ENCODE peak calls at places on chromosomes 16 and 17, in four cellular contexts. One of them, this sample, is unnamed.

GRCh38 chr16:73193464-73193863 is 145.5 kb upstream of the ZFHX3 start:
- DNase-seq in trophoblast cell: no peak
- DNase-seq in mesenchymal stem cell: no peak
- DNase-seq in H9: no peak
- DNase-seq in this sample: no peak

GRCh38 chr16:48559462-48560211 is 50.3 kb downstream of the N4BP1 start:
- DNase-seq in H9: peak
- DNase-seq in trophoblast cell: no peak
- DNase-seq in mesenchymal stem cell: no peak
- DNase-seq in this sample: no peak

GRCh38 chr16:24789881-24790280 is 55.9 kb upstream of the SLC5A11 start:
- DNase-seq in trophoblast cell: no peak
- DNase-seq in mesenchymal stem cell: no peak
- DNase-seq in H9: no peak
- DNase-seq in this sample: no peak

GRCh38 chr16:2598723-2599122 is 60.9 kb downstream of the PDPK1 start:
- DNase-seq in H9: no peak
- DNase-seq in mesenchymal stem cell: no peak
- DNase-seq in trophoblast cell: no peak
- DNase-seq in this sample: no peak

GRCh38 chr16:56363181-56363716 is 62.1 kb downstream of the AMFR start:
- DNase-seq in trophoblast cell: no peak
- DNase-seq in H9: no peak
- DNase-seq in mesenchymal stem cell: no peak
- DNase-seq in this sample: no peak

GRCh38 chr16:27642753-27643152 is 92.8 kb downstream of the KATNIP start:
- DNase-seq in H9: peak
- DNase-seq in mesenchymal stem cell: peak
- DNase-seq in trophoblast cell: peak
- DNase-seq in this sample: no peak

GRCh38 chr17:18246880-18247612 is 11.5 kb downstream of the FLII start:
- DNase-seq in trophoblast cell: peak
- DNase-seq in mesenchymal stem cell: peak
- DNase-seq in H9: peak
- DNase-seq in this sample: no peak

GRCh38 chr16:85462405-85463227 is 150.5 kb upstream of the GSE1 start:
- DNase-seq in mesenchymal stem cell: peak
- DNase-seq in H9: no peak
- DNase-seq in trophoblast cell: no peak
- DNase-seq in this sample: peak

GRCh38 chr16:645852-646678 is 3.1 kb upstream of the WDR90 start:
- DNase-seq in mesenchymal stem cell: no peak
- DNase-seq in H9: no peak
- DNase-seq in trophoblast cell: peak
- DNase-seq in this sample: no peak

GRCh38 chr17:38728290-38728831 is 1.8 kb upstream of the CISD3 start:
- DNase-seq in mesenchymal stem cell: no peak
- DNase-seq in trophoblast cell: no peak
- DNase-seq in H9: no peak
- DNase-seq in this sample: no peak

GRCh38 chr16:13036600-13036999 is 135.2 kb downstream of the SHISA9 start:
- DNase-seq in mesenchymal stem cell: peak
- DNase-seq in trophoblast cell: peak
- DNase-seq in H9: peak
- DNase-seq in this sample: peak

GRCh38 chr16:63983401-63983800 is 1138.5 kb downstream of the CDH11 start:
- DNase-seq in H9: no peak
- DNase-seq in mesenchymal stem cell: no peak
- DNase-seq in trophoblast cell: no peak
- DNase-seq in this sample: no peak

GRCh38 chr16:27980919-27981670 is 82.4 kb downstream of the GSG1L start:
- DNase-seq in trophoblast cell: no peak
- DNase-seq in H9: no peak
- DNase-seq in mesenchymal stem cell: no peak
- DNase-seq in this sample: no peak

GRCh38 chr16:86857807-86858206 is 279.5 kb downstream of the FOXL1 start:
- DNase-seq in H9: no peak
- DNase-seq in trophoblast cell: no peak
- DNase-seq in mesenchymal stem cell: no peak
- DNase-seq in this sample: no peak

GRCh38 chr17:13728751-13729150 is 127.0 kb upstream of the HS3ST3A1 start:
- DNase-seq in H9: no peak
- DNase-seq in mesenchymal stem cell: no peak
- DNase-seq in trophoblast cell: no peak
- DNase-seq in this sample: no peak

GRCh38 chr17:37791434-37791833 is 46.6 kb upstream of the HNF1B start:
- DNase-seq in H9: peak
- DNase-seq in trophoblast cell: no peak
- DNase-seq in mesenchymal stem cell: peak
- DNase-seq in this sample: no peak

GRCh38 chr16:53433509-53433908 is 762 bp upstream of the RBL2 start:
- DNase-seq in H9: no peak
- DNase-seq in trophoblast cell: peak
- DNase-seq in mesenchymal stem cell: no peak
- DNase-seq in this sample: no peak

GRCh38 chr17:77107506-77108433 is 33.0 kb upstream of the SEC14L1 start:
- DNase-seq in H9: no peak
- DNase-seq in trophoblast cell: no peak
- DNase-seq in mesenchymal stem cell: peak
- DNase-seq in this sample: no peak

GRCh38 chr17:62746941-62747340 is 61.2 kb downstream of the MARCHF10 start:
- DNase-seq in mesenchymal stem cell: no peak
- DNase-seq in trophoblast cell: no peak
- DNase-seq in H9: no peak
- DNase-seq in this sample: no peak

GRCh38 chr16:714558-715447 is at the start of gene METRN:
- DNase-seq in H9: peak
- DNase-seq in trophoblast cell: peak
- DNase-seq in mesenchymal stem cell: peak
- DNase-seq in this sample: peak

GRCh38 chr16:9124908-9125584 is 33.6 kb downstream of the HAPSTR1 start:
- DNase-seq in mesenchymal stem cell: no peak
- DNase-seq in H9: peak
- DNase-seq in trophoblast cell: no peak
- DNase-seq in this sample: no peak

GRCh38 chr17:3965123-3965800 is 1.0 kb upstream of the ATP2A3 start:
- DNase-seq in mesenchymal stem cell: peak
- DNase-seq in trophoblast cell: no peak
- DNase-seq in H9: peak
- DNase-seq in this sample: peak

GRCh38 chr17:67108411-67108810 is 64.1 kb downstream of the CACNG1 start:
- DNase-seq in trophoblast cell: no peak
- DNase-seq in mesenchymal stem cell: no peak
- DNase-seq in H9: no peak
- DNase-seq in this sample: no peak

GRCh38 chr16:74601131-74601871 is 5.6 kb downstream of the GLG1 start:
- DNase-seq in trophoblast cell: no peak
- DNase-seq in mesenchymal stem cell: no peak
- DNase-seq in H9: no peak
- DNase-seq in this sample: no peak

GRCh38 chr17:57048096-57048495 is 37.0 kb upstream of the AKAP1 start:
- DNase-seq in H9: no peak
- DNase-seq in trophoblast cell: no peak
- DNase-seq in mesenchymal stem cell: no peak
- DNase-seq in this sample: no peak

GRCh38 chr17:37305406-37305905 is 70.3 kb upstream of the C17orf78 start:
- DNase-seq in mesenchymal stem cell: no peak
- DNase-seq in trophoblast cell: no peak
- DNase-seq in H9: no peak
- DNase-seq in this sample: no peak

GRCh38 chr16:5056347-5056746 is 9.4 kb downstream of the C16orf89 start:
- DNase-seq in trophoblast cell: no peak
- DNase-seq in mesenchymal stem cell: peak
- DNase-seq in H9: peak
- DNase-seq in this sample: no peak

GRCh38 chr16:10080031-10080772 is 102.0 kb downstream of the GRIN2A start:
- DNase-seq in trophoblast cell: peak
- DNase-seq in mesenchymal stem cell: peak
- DNase-seq in H9: no peak
- DNase-seq in this sample: no peak

GRCh38 chr17:46035112-46035818 is 36.2 kb downstream of the STH start:
- DNase-seq in mesenchymal stem cell: peak
- DNase-seq in trophoblast cell: peak
- DNase-seq in H9: no peak
- DNase-seq in this sample: no peak
- H3K27ac ChIP-seq in mesenchymal stem cell: no peak
- H3K27ac ChIP-seq in trophoblast cell: no peak
- H3K27ac ChIP-seq in H9: no peak
- H3K27ac ChIP-seq in this sample: no peak

GRCh38 chr16:14500791-14501190 is 129.3 kb downstream of the PARN start:
- DNase-seq in H9: no peak
- DNase-seq in mesenchymal stem cell: no peak
- DNase-seq in trophoblast cell: no peak
- DNase-seq in this sample: no peak

GRCh38 chr16:14502932-14503741 is 126.9 kb downstream of the PARN start:
- DNase-seq in trophoblast cell: no peak
- DNase-seq in mesenchymal stem cell: peak
- DNase-seq in H9: no peak
- DNase-seq in this sample: no peak

GRCh38 chr16:14502256-14502875 is 127.7 kb downstream of the PARN start:
- DNase-seq in mesenchymal stem cell: no peak
- DNase-seq in trophoblast cell: no peak
- DNase-seq in H9: no peak
- DNase-seq in this sample: no peak

GRCh38 chr16:14499110-14499509 is 130.9 kb downstream of the PARN start:
- DNase-seq in H9: no peak
- DNase-seq in mesenchymal stem cell: no peak
- DNase-seq in trophoblast cell: no peak
- DNase-seq in this sample: no peak

GRCh38 chr16:14501331-14502255 is 128.5 kb downstream of the PARN start:
- DNase-seq in mesenchymal stem cell: peak
- DNase-seq in trophoblast cell: peak
- DNase-seq in H9: peak
- DNase-seq in this sample: no peak
- H3K14ac ChIP-seq in mesenchymal stem cell: peak
- H3K14ac ChIP-seq in trophoblast cell: no peak
- H3K14ac ChIP-seq in H9: no peak
- H3K14ac ChIP-seq in this sample: no peak

DNA sequence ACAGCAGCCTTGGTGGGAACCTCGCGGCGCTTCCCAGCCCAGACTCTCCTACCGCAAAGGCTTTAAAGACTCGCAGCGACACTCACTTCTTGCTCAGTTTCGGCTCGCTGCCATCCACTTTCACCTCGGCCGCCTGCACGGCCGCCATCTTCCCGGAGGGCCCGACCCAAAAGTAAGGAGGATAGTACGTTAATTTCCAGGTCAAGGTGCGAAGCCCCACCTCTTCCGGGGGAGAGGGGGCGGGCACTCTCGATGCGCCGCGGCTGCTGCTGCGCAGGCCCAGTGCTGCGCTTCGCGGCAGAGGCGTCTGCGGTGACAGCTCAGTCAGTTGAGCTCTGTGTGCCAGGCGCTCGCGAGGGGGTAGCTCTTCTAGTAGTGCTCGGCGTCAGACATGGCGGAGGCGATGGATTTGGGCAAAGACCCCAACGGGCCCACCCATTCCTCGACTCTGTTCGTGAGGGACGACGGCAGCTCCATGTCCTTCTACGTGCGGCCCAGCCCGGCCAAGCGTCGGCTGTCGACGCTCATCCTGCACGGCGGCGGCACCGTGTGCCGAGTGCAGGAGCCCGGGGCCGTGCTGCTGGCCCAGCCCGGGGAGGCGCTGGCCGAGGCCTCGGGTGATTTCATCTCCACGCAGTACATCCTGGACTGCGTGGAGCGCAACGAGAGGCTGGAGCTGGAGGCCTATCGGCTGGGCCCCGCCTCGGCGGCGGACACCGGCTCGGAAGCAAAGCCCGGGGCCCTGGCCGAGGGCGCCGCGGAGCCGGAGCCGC is at the start of the genes KARS1 and TERF2IP:
- DNase-seq in mesenchymal stem cell: peak
- DNase-seq in H9: peak
- DNase-seq in trophoblast cell: peak
- DNase-seq in this sample: peak
- H2BK5ac ChIP-seq in mesenchymal stem cell: peak
- H2BK5ac ChIP-seq in H9: peak
- H2BK5ac ChIP-seq in trophoblast cell: peak
- H2BK5ac ChIP-seq in this sample: peak

DNA sequence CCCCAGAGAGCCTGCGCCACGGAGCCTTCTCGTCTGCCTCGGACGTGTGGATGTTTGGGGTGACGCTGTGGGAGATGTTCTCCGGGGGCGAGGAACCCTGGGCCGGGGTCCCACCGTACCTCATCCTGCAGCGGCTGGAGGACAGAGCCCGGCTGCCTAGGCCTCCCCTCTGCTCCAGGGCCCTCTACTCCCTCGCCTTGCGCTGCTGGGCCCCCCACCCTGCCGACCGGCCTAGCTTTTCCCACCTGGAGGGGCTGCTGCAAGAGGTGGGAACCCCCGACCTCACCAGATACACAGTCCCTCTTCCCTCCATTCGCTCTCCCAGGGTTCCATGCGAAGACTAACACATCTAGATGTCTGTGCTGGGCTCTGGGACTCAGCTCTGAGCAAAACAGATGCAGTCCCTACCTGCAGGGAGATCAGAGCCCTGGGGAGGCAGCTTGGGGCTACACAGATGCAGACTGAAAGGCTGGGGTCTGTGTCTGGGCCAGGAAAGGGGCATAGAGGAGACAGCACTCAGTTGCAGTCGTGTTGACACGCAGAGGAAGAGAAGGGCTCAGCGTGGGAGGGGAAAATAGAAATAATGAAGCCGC is 3.7 kb downstream of the TNK1 start:
- DNase-seq in trophoblast cell: no peak
- DNase-seq in H9: no peak
- DNase-seq in mesenchymal stem cell: no peak
- DNase-seq in this sample: no peak
- H3K27ac ChIP-seq in trophoblast cell: no peak
- H3K27ac ChIP-seq in H9: no peak
- H3K27ac ChIP-seq in mesenchymal stem cell: no peak
- H3K27ac ChIP-seq in this sample: no peak

GRCh38 chr16:69187891-69188451 is 1.0 kb downstream of the SNTB2 start:
- DNase-seq in mesenchymal stem cell: peak
- DNase-seq in H9: no peak
- DNase-seq in trophoblast cell: peak
- DNase-seq in this sample: peak
- H3K14ac ChIP-seq in mesenchymal stem cell: no peak
- H3K14ac ChIP-seq in H9: peak
- H3K14ac ChIP-seq in trophoblast cell: peak
- H3K14ac ChIP-seq in this sample: peak

GRCh38 chr17:30427611-30428010 is 48.9 kb downstream of the CPD start:
- DNase-seq in H9: no peak
- DNase-seq in mesenchymal stem cell: no peak
- DNase-seq in trophoblast cell: no peak
- DNase-seq in this sample: no peak

GRCh38 chr17:30429155-30429554 is 48.1 kb upstream of the GOSR1 start:
- DNase-seq in H9: no peak
- DNase-seq in mesenchymal stem cell: no peak
- DNase-seq in trophoblast cell: no peak
- DNase-seq in this sample: no peak

GRCh38 chr17:30436729-30437128 is 40.5 kb upstream of the GOSR1 start:
- DNase-seq in trophoblast cell: no peak
- DNase-seq in mesenchymal stem cell: no peak
- DNase-seq in H9: no peak
- DNase-seq in this sample: no peak

GRCh38 chr17:30433514-30433913 is 43.7 kb upstream of the GOSR1 start:
- DNase-seq in mesenchymal stem cell: peak
- DNase-seq in H9: no peak
- DNase-seq in trophoblast cell: no peak
- DNase-seq in this sample: no peak
- H2BK5ac ChIP-seq in mesenchymal stem cell: no peak
- H2BK5ac ChIP-seq in H9: no peak
- H2BK5ac ChIP-seq in trophoblast cell: no peak
- H2BK5ac ChIP-seq in this sample: no peak

GRCh38 chr17:65530158-65530984 is 31.1 kb downstream of the AXIN2 start:
- DNase-seq in mesenchymal stem cell: no peak
- DNase-seq in trophoblast cell: peak
- DNase-seq in H9: no peak
- DNase-seq in this sample: no peak
- H3K27ac ChIP-seq in mesenchymal stem cell: no peak
- H3K27ac ChIP-seq in trophoblast cell: peak
- H3K27ac ChIP-seq in H9: no peak
- H3K27ac ChIP-seq in this sample: no peak

This sample was measured in neuronal stem cell.